ENCODE peak calls at places on chromosomes 12 and 14, in six cellular contexts. S is Karpas-422, I is stomach, A is hepatocyte, P is left ventricle myocardium inferior, V is tibial artery. E is an unnamed sample. For H3K27me3, the result is how much of the 10 kb centered on the place peaks cover.

GRCh38 chr12:44780221-44780770 is 95.8 kb downstream of the NELL2 start:
- DNase-seq in S (no peak), I (no peak), A (no peak), P (no peak), V (no peak), E (no peak)

GRCh38 chr14:95432152-95433093 is 84.0 kb downstream of the SYNE3 start:
- DNase-seq in S (peak), I (peak), A (peak), P (peak), V (no peak), E (peak)

GRCh38 chr12:94309348-94309747 is 150.3 kb downstream of the CEP83 start:
- DNase-seq in S (no peak), I (no peak), A (no peak), P (no peak), V (no peak), E (no peak)

GRCh38 chr12:112473056-112473455 is 54.3 kb downstream of the PTPN11 start:
- DNase-seq in S (peak), I (no peak), A (no peak), P (no peak), V (no peak), E (no peak)

GRCh38 chr14:51921026-51921425 is 60.6 kb downstream of the GNG2 start:
- DNase-seq in S (no peak), I (no peak), A (no peak), P (no peak), V (no peak), E (no peak)

GRCh38 chr14:88630565-88630964 is 67.7 kb downstream of the ZC3H14 start:
- DNase-seq in S (no peak), I (no peak), A (peak), P (no peak), V (no peak), E (no peak)

GRCh38 chr14:105908481-105908911 is 382.1 kb downstream of the TMEM121 start:
- DNase-seq in S (no peak), I (no peak), A (no peak), P (no peak), V (no peak), E (no peak)

GRCh38 chr12:74021937-74022336 is 515.7 kb upstream of the ATXN7L3B start:
- DNase-seq in S (no peak), I (peak), A (peak), P (peak), V (no peak), E (peak)

GRCh38 chr14:104361921-104362681 is 217.5 kb upstream of the C14orf180 start:
- DNase-seq in S (no peak), I (peak), A (no peak), P (no peak), V (no peak), E (peak)

GRCh38 chr12:116759783-116760581 is 21.9 kb downstream of the RNFT2 start:
- DNase-seq in S (no peak), I (no peak), A (no peak), P (peak), V (peak), E (peak)

GRCh38 chr12:72272731-72273498 is 745 bp downstream of the TRHDE start:
- DNase-seq in S (no peak), I (no peak), A (peak), P (no peak), V (no peak), E (no peak)

GRCh38 chr14:103271189-103271588 is 62.8 kb upstream of the EIF5 start:
- DNase-seq in S (no peak), I (no peak), A (no peak), P (no peak), V (no peak), E (no peak)

GRCh38 chr12:81295286-81295685 is 217.4 kb downstream of the ACSS3 start:
- DNase-seq in S (peak), I (no peak), A (no peak), P (no peak), V (no peak), E (no peak)

GRCh38 chr12:74539765-74540526 is 2.3 kb downstream of the ATXN7L3B start:
- DNase-seq in S (no peak), I (no peak), A (no peak), P (no peak), V (no peak), E (no peak)

GRCh38 chr14:52348796-52349195 is 34.7 kb downstream of the PTGER2 start:
- DNase-seq in S (no peak), I (no peak), A (no peak), P (no peak), V (no peak), E (no peak)

GRCh38 chr12:23084236-23084995 is 459.4 kb downstream of the ETNK1 start:
- DNase-seq in S (no peak), I (no peak), A (peak), P (no peak), V (no peak), E (no peak)

GRCh38 chr14:65229431-65230286 is 127.3 kb upstream of the MAX start:
- DNase-seq in S (peak), I (peak), A (peak), P (peak), V (no peak), E (peak)

GRCh38 chr14:33855672-33856071 is 95.2 kb downstream of the EGLN3 start:
- DNase-seq in S (no peak), I (no peak), A (no peak), P (no peak), V (no peak), E (no peak)

GRCh38 chr12:16609140-16609539 is 3.2 kb upstream of the LMO3 start:
- DNase-seq in S (no peak), I (no peak), A (no peak), P (no peak), V (no peak), E (peak)

GRCh38 chr14:100825691-100826331 is at the start of gene MEG3:
- DNase-seq in S (no peak), I (no peak), A (no peak), P (peak), V (peak), E (no peak)

GRCh38 chr14:70257526-70257925 is 68.8 kb upstream of the SLC8A3 start:
- DNase-seq in S (peak), I (no peak), A (no peak), P (no peak), V (no peak), E (peak)

GRCh38 chr14:99265571-99265970 is 6.4 kb downstream of the BCL11B start:
- DNase-seq in S (no peak), I (no peak), A (no peak), P (no peak), V (no peak), E (peak)

GRCh38 chr14:104826197-104826857 is 25.4 kb downstream of the ZBTB42 start:
- DNase-seq in S (peak), I (peak), A (peak), P (peak), V (peak), E (peak)

GRCh38 chr14:70086685-70087379 is 101.9 kb downstream of the SLC8A3 start:
- DNase-seq in S (peak), I (peak), A (peak), P (no peak), V (no peak), E (peak)

GRCh38 chr12:74043343-74043742 is 494.3 kb upstream of the ATXN7L3B start:
- DNase-seq in S (no peak), I (no peak), A (peak), P (no peak), V (no peak), E (no peak)

GRCh38 chr14:103653802-103654201 is 24.8 kb downstream of the KLC1 start:
- DNase-seq in S (no peak), I (no peak), A (no peak), P (no peak), V (no peak), E (no peak)

GRCh38 chr14:37411079-37411735 is 183.8 kb downstream of the FOXA1 start:
- DNase-seq in S (no peak), I (no peak), A (no peak), P (no peak), V (no peak), E (no peak)

GRCh38 chr14:51210594-51210993 is 29.5 kb upstream of the TMX1 start:
- DNase-seq in S (no peak), I (no peak), A (no peak), P (no peak), V (no peak), E (no peak)

GRCh38 chr12:77751939-77752338 is 78.8 kb upstream of the NAV3 start:
- DNase-seq in S (no peak), I (no peak), A (no peak), P (no peak), V (no peak), E (no peak)

GRCh38 chr12:124679533-124680371 is 112.3 kb upstream of the NCOR2 start:
- DNase-seq in S (no peak), I (peak), A (no peak), P (peak), V (peak), E (no peak)

GRCh38 chr14:100056964-100057817 is 8.0 kb upstream of the EVL start:
- DNase-seq in S (no peak), I (no peak), A (no peak), P (no peak), V (no peak), E (no peak)

DNA sequence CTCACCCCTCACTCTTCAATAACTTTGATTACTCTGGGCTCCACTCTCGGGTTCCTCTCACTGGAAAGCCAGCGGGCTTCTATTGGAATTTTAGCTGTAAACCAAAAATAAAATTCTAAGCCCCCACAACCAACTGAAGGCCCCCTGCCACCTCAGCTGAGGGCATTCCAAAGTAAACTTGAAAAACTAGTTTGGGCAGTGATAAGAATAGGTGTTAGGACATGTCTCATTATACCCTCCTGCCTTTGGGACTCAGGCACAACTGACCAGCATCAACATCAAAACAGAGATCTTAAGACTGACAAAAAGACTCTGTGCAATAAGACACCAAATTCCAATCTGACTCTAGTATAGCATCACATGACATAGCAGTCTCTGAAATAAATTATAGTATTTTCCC is 11.9 kb upstream of the TSPAN9 start:
- DNase-seq in S (no peak), I (no peak), A (no peak), P (no peak), V (no peak), E (no peak)
- H3K27ac ChIP-seq in S (no peak), I (no peak), A (no peak), P (no peak), V (no peak), E (no peak)

DNA sequence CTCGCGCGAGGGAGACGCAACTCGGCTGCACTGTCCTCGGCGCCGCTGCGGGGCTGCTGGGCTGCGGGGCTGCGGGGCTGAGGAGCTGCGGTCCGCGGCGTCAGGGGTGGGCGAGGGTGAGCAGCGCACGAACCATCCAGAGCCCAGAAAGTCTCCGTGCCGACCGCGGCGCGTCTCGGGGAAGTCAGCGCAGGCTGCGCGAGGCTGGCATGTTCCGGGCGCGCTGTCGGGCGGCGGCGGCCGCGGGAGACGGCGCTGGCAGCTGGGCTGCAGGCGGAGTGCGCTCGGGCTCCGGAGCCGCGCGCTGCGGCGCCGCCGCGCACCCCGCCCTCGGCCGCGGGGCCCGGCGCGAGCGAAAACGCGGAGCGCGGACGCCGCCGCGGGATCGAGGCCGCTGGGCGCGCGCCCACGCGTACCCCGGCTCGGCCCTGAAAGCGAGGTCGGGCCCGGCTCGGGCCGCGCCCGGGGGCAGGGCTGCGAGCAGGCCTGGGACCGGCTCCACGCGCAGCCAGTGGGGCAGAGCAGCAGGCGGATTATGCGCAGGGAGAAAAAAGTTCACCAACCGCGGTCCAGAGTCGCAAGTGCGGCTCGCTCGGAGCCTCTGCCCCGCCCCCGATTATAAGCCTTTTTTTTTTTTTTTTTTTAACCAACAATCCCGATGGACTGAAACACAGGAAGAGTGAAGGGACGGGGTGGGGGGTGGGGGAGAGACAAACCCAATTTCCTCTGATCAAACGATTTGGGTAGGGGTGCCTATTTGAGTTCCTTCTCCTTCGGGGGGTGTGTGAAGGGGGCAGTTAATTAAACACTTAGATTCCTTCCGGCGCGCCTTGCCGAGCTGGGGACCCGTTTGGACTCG is at the start of gene PRICKLE1:
- DNase-seq in S (no peak), I (peak), A (peak), P (peak), V (no peak), E (peak)
- H3K27me3 ChIP-seq in S (under half), I (under half), A (under half), P (under half), V (under half), E (under half)

DNA sequence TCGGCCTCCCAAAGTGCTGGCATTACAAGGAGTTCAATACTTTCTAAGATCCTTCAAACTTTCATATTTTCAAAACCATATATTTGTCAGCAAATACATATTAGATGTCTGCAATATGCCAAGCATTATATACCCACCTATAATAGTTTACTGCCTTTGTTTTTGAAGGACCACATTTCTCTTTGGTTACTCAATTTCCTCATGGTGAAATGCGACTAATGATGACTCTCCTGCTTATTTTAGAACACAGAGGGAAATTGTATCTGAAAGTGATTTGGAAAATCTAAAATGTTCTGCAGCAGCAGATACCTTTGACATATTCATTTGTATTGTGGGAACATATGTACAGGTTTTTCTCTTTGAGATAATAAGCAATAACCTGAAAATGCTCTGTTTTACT is 2.7 kb upstream of the CNTN1 start:
- DNase-seq in S (no peak), I (no peak), A (no peak), P (no peak), V (no peak), E (no peak)
- H3K27ac ChIP-seq in S (no peak), I (no peak), A (no peak), P (no peak), V (no peak), E (no peak)

GRCh38 chr14:90697146-90697545 is 119.1 kb downstream of the TTC7B start:
- DNase-seq in S (no peak), I (no peak), A (no peak), P (no peak), V (no peak), E (no peak)

GRCh38 chr14:90696728-90697127 is 119.5 kb downstream of the TTC7B start:
- DNase-seq in S (no peak), I (no peak), A (no peak), P (no peak), V (no peak), E (no peak)

GRCh38 chr14:90698379-90698869 is 117.8 kb downstream of the TTC7B start:
- DNase-seq in S (no peak), I (no peak), A (peak), P (peak), V (peak), E (no peak)

GRCh38 chr14:90697577-90698206 is 118.5 kb downstream of the TTC7B start:
- DNase-seq in S (peak), I (peak), A (peak), P (peak), V (peak), E (peak)

DNA sequence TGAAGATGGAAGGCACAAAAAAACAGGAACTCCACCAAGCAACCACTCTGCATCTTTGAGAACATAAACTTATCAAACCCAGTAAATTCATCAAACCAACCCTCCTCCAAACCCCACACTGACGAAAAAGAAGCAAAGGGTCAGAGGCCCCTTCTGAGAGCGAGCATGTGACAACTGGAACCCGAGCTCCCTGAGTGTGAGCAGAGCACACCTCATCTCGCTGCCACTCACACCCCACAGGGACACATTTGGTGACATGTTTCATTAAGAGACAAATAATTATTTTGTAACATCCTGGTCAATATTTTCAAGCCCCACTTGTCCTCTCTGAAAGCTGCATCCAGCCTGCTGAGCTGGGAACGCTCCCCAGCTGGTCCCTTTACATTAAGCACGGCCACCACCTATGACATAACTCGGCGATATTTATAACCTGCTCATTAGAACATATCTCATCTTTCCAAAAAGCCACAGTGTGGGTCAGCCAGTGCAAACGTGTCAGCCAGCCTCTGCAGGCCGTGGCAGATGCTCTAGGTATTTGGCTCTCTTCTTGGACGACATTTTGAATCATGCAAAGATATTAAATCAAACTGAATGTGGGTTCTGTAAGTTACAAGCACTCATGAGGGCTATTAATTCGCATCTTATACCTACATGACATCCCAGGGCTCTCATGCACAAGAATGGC is 120.1 kb downstream of the TTC7B start:
- DNase-seq in S (no peak), I (no peak), A (no peak), P (no peak), V (no peak), E (no peak)
- H3K27me3 ChIP-seq in S (under half), I (under half), A (under half), P (under half), V (under half), E (under half)

GRCh38 chr12:103834897-103835390 is 6.1 kb downstream of the NT5DC3 start:
- DNase-seq in S (no peak), I (no peak), A (no peak), P (no peak), V (no peak), E (no peak)
- H3K27ac ChIP-seq in S (no peak), I (no peak), A (no peak), P (no peak), V (peak), E (no peak)

DNA sequence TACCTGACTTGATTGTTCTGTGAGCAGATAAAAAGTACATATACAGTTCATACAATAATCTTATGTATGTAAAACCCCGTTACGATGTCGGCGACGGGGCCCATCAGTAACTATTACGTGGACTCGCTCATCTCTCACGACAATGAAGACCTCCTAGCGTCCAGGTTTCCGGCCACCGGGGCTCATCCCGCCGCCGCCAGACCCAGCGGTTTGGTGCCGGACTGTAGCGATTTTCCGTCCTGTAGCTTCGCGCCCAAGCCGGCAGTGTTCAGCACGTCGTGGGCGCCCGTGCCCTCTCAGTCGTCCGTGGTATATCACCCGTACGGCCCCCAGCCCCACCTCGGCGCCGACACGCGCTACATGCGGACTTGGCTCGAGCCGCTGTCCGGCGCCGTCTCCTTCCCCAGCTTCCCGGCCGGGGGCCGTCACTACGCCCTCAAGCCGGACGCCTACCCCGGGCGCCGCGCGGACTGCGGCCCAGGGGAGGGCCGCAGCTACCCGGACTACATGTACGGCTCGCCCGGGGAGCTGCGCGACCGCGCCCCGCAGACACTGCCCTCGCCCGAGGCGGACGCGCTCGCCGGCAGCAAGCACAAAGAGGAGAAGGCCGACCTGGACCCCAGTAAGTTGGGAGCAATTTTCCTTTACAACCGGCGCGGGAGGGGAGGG is at the start of gene HOXC9:
- DNase-seq in S (no peak), I (no peak), A (no peak), P (no peak), V (no peak), E (no peak)
- H3K27me3 ChIP-seq in S (under half), I (half or more), A (half or more), P (half or more), V (under half), E (under half)

GRCh38 chr14:87461704-87462103 is 531.3 kb downstream of the GALC start:
- DNase-seq in S (no peak), I (no peak), A (no peak), P (no peak), V (no peak), E (no peak)
- H3K27ac ChIP-seq in S (no peak), I (no peak), A (no peak), P (no peak), V (no peak), E (no peak)

DNA sequence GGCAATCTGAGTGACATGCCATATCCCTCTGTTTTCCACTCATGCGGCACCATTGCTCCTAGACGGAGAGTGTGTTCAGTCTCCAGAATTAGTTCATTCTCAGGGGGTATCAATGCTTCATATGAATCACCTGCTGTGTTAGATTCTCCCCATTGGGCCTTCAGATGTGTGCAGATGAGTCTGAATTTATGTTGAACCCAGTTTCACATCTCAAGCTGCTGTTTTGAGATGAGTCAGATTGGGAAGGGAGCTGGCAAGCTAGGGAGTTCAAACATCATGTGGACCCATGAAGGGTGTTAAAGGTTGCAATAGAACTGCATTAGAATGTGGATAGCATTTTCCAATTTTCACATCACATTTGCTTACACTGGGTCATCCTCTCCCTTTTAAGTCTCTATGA is 46.9 kb upstream of the KCNA1 start:
- DNase-seq in S (no peak), I (no peak), A (no peak), P (no peak), V (no peak), E (no peak)
- H3K27me3 ChIP-seq in S (under half), I (under half), A (under half), P (half or more), V (under half), E (under half)

E was measured in small intestine.